ENCODE peak calls at places on chromosome 7, in seven cellular contexts. W is K562, G is psoas muscle, B is ovary, D is neuronal stem cell, V is IMR-90, I is heart right ventricle. H is an unnamed sample. For H3K9me3 and H3K4me1, the result is how much of the 10 kb centered on the place peaks cover.

GRCh38 chr7:44617225-44617885 is 10.9 kb downstream of the OGDH start:
- DNase-seq in D (no peak), W (no peak), V (peak), G (no peak), I (no peak), B (no peak), H (no peak)

GRCh38 chr7:36605261-36605660 is 119.0 kb downstream of the AOAH start:
- DNase-seq in G (no peak), V (no peak), W (no peak), I (no peak), B (no peak), D (no peak), H (no peak)

GRCh38 chr7:80216996-80217842 is 82.6 kb downstream of the GNAI1 start:
- DNase-seq in G (no peak), I (no peak), V (no peak), B (no peak), W (no peak), D (no peak), H (no peak)

GRCh38 chr7:142997590-142997989 is 29.3 kb downstream of the OR9A2 start:
- DNase-seq in V (no peak), B (no peak), I (no peak), W (peak), D (no peak), G (no peak), H (no peak)

GRCh38 chr7:44378744-44379143 is 53.4 kb upstream of the CAMK2B start:
- DNase-seq in B (no peak), V (peak), I (no peak), D (no peak), W (no peak), G (no peak), H (no peak)

GRCh38 chr7:108246227-108246837 is 116.2 kb upstream of the LAMB4 start:
- DNase-seq in G (no peak), V (peak), B (no peak), D (peak), W (peak), I (no peak), H (no peak)

GRCh38 chr7:117403737-117404136 is 23.6 kb downstream of the ASZ1 start:
- DNase-seq in W (no peak), D (no peak), G (no peak), B (no peak), I (no peak), V (no peak), H (no peak)

GRCh38 chr7:84479059-84479458 is 284.5 kb upstream of the SEMA3A start:
- DNase-seq in D (no peak), V (no peak), B (no peak), G (no peak), I (no peak), W (no peak), H (no peak)

GRCh38 chr7:29239638-29240037 is 45.1 kb downstream of the CHN2 start:
- DNase-seq in V (no peak), D (no peak), I (no peak), W (peak), B (no peak), G (no peak), H (no peak)

GRCh38 chr7:130139193-130139950 is 65.8 kb downstream of the TMEM209 start:
- DNase-seq in W (no peak), V (no peak), B (no peak), I (no peak), G (no peak), D (no peak), H (no peak)

GRCh38 chr7:2190531-2190930 is 42.2 kb downstream of the MAD1L1 start:
- DNase-seq in W (no peak), G (no peak), D (no peak), V (peak), I (no peak), B (no peak), H (no peak)

GRCh38 chr7:78605131-78605530 is 806.6 kb downstream of the PHTF2 start:
- DNase-seq in G (no peak), I (no peak), D (no peak), W (no peak), V (peak), B (no peak), H (no peak)

GRCh38 chr7:45978010-45978681 is 57.1 kb upstream of the IGFBP3 start:
- DNase-seq in G (no peak), W (no peak), V (peak), B (no peak), D (peak), I (no peak), H (peak)

GRCh38 chr7:103856929-103857328 is 132.5 kb downstream of the RELN start:
- DNase-seq in B (no peak), D (no peak), V (no peak), I (no peak), G (no peak), W (no peak), H (no peak)

GRCh38 chr7:44073664-44074348 is 8.4 kb upstream of the PGAM2 start:
- DNase-seq in W (no peak), I (peak), G (peak), D (no peak), B (peak), V (peak), H (no peak)

GRCh38 chr7:151439855-151440798 is at the start of gene CRYGN:
- DNase-seq in D (no peak), G (peak), B (peak), W (no peak), V (no peak), I (no peak), H (no peak)

DNA sequence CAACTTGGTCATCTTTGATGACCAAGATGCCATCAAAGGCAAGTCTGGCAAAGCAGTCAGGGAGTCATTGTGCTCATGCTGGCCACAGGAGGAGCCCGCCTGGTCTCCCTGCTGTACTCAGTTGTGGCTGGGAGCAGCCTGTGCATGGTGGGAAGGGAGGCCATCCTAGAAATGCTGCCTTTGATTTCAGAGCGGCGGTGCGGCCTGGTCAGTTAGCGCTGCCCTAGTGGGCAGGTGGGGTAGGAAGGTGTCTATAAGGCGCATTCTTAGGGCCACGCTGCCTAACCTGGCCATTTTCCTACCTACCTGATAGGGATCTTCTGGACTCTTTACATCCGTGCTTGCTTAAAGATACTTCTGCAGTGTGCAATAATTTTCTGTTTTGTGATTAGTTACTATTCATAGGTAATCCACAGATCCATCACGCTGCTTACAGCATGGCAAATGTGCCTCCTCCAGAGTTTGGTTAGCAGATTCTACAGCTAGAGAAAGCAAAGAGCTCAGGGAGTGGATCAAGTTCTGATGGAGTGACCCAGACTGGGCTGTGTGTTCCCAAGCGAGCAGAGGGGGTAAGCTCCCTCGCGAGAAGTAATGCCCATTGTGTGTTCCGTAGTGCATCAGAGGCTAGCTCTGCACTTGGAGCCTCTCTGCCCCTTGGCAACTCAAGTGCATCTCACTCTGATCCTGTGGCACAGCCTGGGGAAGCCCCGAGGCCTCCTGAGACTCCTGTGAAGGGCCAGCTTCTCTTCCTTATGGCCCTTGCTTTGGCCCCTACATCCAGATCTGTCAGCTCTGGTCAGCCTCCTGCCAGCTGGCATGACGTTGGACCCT is 970.1 kb upstream of the ZNF722 start:
- DNase-seq in V (no peak), W (no peak), I (no peak), D (no peak), G (no peak), B (no peak), H (no peak)
- H3K9me3 ChIP-seq in V (under half), W (under half), I (under half), D (under half), G (under half), B (under half), H (under half)

GRCh38 chr7:134731616-134732015 is 47.8 kb upstream of the CALD1 start:
- DNase-seq in I (no peak), D (no peak), W (no peak), G (no peak), B (no peak), V (no peak), H (no peak)
- H3K4me1 ChIP-seq in I (under half), D (under half), W (under half), G (under half), B (under half), V (under half), H (under half)

GRCh38 chr7:42550706-42551470 is 313.9 kb upstream of the GLI3 start:
- DNase-seq in I (no peak), D (no peak), G (no peak), V (no peak), W (no peak), B (no peak), H (no peak)

GRCh38 chr7:42549212-42549611 is 312.2 kb upstream of the GLI3 start:
- DNase-seq in D (no peak), B (no peak), I (no peak), G (no peak), W (no peak), V (no peak), H (no peak)

GRCh38 chr7:42549866-42550485 is 313.0 kb upstream of the GLI3 start:
- DNase-seq in W (no peak), D (no peak), V (no peak), G (no peak), I (no peak), B (no peak), H (no peak)

GRCh38 chr7:42552227-42552626 is 315.2 kb upstream of the GLI3 start:
- DNase-seq in W (no peak), B (no peak), V (no peak), I (no peak), G (no peak), D (no peak), H (no peak)
- H3K9me3 ChIP-seq in W (under half), B (under half), V (under half), I (under half), G (under half), D (under half), H (under half)

GRCh38 chr7:94405506-94405905 is 10.8 kb downstream of the COL1A2 start:
- DNase-seq in W (no peak), I (no peak), B (no peak), D (no peak), G (no peak), V (no peak), H (no peak)

GRCh38 chr7:94410471-94411466 is 16.1 kb downstream of the COL1A2 start:
- DNase-seq in W (no peak), D (no peak), V (no peak), B (no peak), G (no peak), I (no peak), H (no peak)

GRCh38 chr7:94414481-94414880 is 19.8 kb downstream of the COL1A2 start:
- DNase-seq in I (no peak), V (peak), W (no peak), D (no peak), B (no peak), G (no peak), H (no peak)

GRCh38 chr7:94412762-94413322 is 18.1 kb downstream of the COL1A2 start:
- DNase-seq in V (no peak), G (no peak), B (no peak), I (no peak), D (no peak), W (no peak), H (no peak)

DNA sequence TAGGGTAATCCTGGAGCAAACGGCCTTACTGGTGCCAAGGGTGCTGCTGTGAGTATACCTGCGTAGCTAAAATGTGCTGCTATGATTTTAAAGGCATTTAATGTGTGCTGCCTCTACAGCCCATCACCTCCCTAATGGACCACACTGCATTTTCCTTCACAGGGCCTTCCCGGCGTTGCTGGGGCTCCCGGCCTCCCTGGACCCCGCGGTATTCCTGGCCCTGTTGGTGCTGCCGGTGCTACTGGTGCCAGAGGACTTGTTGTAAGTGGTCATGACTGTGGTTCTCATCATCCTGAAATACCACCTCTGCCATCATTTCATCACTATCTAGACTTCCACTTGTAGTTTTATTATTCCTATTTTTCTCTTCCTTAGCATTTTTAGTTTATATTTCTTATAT is 14.9 kb downstream of the COL1A2 start:
- DNase-seq in B (no peak), V (no peak), W (no peak), D (no peak), G (no peak), I (no peak), H (no peak)
- H3K4me1 ChIP-seq in B (under half), V (under half), W (under half), D (under half), G (under half), I (under half), H (under half)